ENCODE peak calls at places on chromosomes 7 and 10, in seven cellular contexts. O is K562, F is esophagus squamous epithelium, C is left ventricle myocardium inferior, H is cardiac muscle cell, G is adrenal gland, Y is spleen. E is an unnamed sample.

GRCh38 chr10:12675171-12675570 is 325.8 kb downstream of the CAMK1D start:
- DNase-seq in O (no peak), G (no peak), Y (no peak), H (no peak), F (no peak), C (no peak), E (no peak)

GRCh38 chr7:90596745-90597526 is 815 bp downstream of the CDK14 start:
- DNase-seq in C (no peak), H (peak), Y (no peak), G (no peak), F (no peak), O (peak), E (no peak)

GRCh38 chr10:25493122-25493893 is 318.5 kb downstream of the GPR158 start:
- DNase-seq in O (peak), Y (no peak), H (peak), F (no peak), G (peak), C (no peak), E (no peak)

GRCh38 chr7:42858570-42858969 is 53.3 kb downstream of the C7orf25 start:
- DNase-seq in F (no peak), H (no peak), O (no peak), C (no peak), G (no peak), Y (no peak), E (no peak)

GRCh38 chr7:142455392-142455791 is 197.5 kb upstream of the PRSS58 start:
- DNase-seq in F (no peak), C (no peak), G (no peak), Y (no peak), H (peak), O (no peak), E (no peak)

GRCh38 chr7:111992601-111993000 is 213.6 kb downstream of the DOCK4 start:
- DNase-seq in O (no peak), F (no peak), G (no peak), Y (no peak), H (no peak), C (no peak), E (no peak)

GRCh38 chr10:118918116-118918515 is 111.4 kb upstream of the NANOS1 start:
- DNase-seq in H (no peak), G (no peak), Y (no peak), O (no peak), C (no peak), F (no peak), E (no peak)

GRCh38 chr10:10270071-10270470 is 747.6 kb upstream of the CELF2 start:
- DNase-seq in C (no peak), G (no peak), F (no peak), O (no peak), H (peak), Y (no peak), E (no peak)

GRCh38 chr10:110358869-110359629 is 54.3 kb upstream of the SMNDC1 start:
- DNase-seq in F (no peak), G (no peak), O (no peak), H (no peak), Y (no peak), C (peak), E (no peak)

GRCh38 chr7:155917836-155918385 is 105.6 kb upstream of the SHH start:
- DNase-seq in Y (no peak), G (no peak), C (no peak), F (no peak), H (peak), O (no peak), E (no peak)

GRCh38 chr7:3066506-3066905 is 22.8 kb upstream of the CARD11 start:
- DNase-seq in C (no peak), H (no peak), O (no peak), F (no peak), Y (no peak), G (no peak), E (no peak)

GRCh38 chr10:3955954-3956617 is 171.1 kb upstream of the KLF6 start:
- DNase-seq in Y (no peak), H (no peak), C (no peak), G (no peak), F (no peak), O (no peak), E (no peak)

GRCh38 chr10:60981012-60981411 is 37.0 kb upstream of the RHOBTB1 start:
- DNase-seq in O (no peak), F (no peak), G (no peak), Y (no peak), C (no peak), H (no peak), E (no peak)

GRCh38 chr10:60977161-60978128 is 33.5 kb upstream of the RHOBTB1 start:
- DNase-seq in H (no peak), Y (no peak), G (no peak), C (no peak), O (no peak), F (no peak), E (no peak)

GRCh38 chr10:60979667-60980104 is 35.7 kb upstream of the RHOBTB1 start:
- DNase-seq in F (no peak), H (no peak), O (no peak), G (no peak), C (no peak), Y (no peak), E (no peak)

GRCh38 chr10:60976687-60977086 is 32.7 kb upstream of the RHOBTB1 start:
- DNase-seq in O (no peak), Y (no peak), C (no peak), G (no peak), F (no peak), H (no peak), E (no peak)

GRCh38 chr10:60978287-60979115 is 34.5 kb upstream of the RHOBTB1 start:
- DNase-seq in Y (no peak), H (no peak), C (no peak), O (peak), F (no peak), G (peak), E (no peak)
- H3K27ac ChIP-seq in Y (peak), H (no peak), C (no peak), O (peak), F (no peak), G (peak), E (no peak)

DNA sequence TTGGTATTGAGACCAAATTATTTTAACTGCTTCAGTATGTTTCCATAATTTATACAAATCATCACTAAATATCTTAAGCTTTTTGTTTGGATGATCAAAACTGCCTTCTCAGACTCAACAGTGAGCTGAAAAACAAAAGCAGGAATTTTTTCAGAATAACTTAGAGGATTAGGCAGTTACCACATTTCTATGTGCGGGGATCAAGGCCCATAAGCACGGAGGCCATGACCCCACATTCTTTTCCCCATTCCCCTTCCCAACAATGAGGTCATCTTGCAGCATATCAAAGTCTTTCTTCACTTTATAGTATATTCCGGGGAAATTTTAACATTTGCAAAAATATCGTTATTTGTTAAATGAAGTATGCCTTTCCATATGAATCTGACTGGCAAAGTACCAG is 125.8 kb downstream of the ELMO1 start:
- DNase-seq in Y (no peak), H (no peak), O (no peak), C (no peak), G (no peak), F (no peak), E (no peak)
- H3K4me3 ChIP-seq in Y (no peak), H (no peak), O (no peak), C (no peak), G (no peak), F (no peak), E (no peak)

DNA sequence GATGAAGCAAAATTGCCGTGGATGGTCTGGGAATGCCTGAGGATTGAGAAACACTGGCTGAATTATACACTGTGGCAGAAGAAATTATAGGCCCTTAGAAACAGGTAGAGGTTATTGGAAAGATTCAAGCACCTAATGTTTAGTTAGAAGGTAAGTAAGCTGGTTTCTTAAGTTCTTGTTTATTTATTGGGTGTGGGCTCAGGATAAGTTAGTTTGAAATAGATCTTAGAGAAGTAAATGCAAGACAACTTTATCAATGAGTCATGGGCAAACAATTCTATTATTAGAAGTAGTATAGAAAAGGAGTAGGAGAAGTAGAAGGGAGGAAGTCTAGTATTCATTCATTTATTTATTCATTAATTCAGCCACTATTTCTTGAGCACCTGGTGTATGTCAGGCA is 96.5 kb downstream of the KAT6B start:
- DNase-seq in H (no peak), F (no peak), G (no peak), O (no peak), Y (no peak), C (no peak), E (no peak)
- H3K27ac ChIP-seq in H (peak), F (peak), G (peak), O (no peak), Y (no peak), C (peak), E (no peak)

GRCh38 chr7:55033241-55033846 is 14.5 kb downstream of the EGFR start:
- DNase-seq in C (no peak), H (no peak), F (no peak), Y (no peak), G (no peak), O (no peak), E (no peak)

GRCh38 chr7:55030314-55030713 is 11.5 kb downstream of the EGFR start:
- DNase-seq in G (no peak), H (no peak), Y (no peak), F (no peak), O (no peak), C (no peak), E (no peak)

GRCh38 chr7:55028011-55028410 is 9.2 kb downstream of the EGFR start:
- DNase-seq in Y (no peak), F (no peak), G (no peak), C (no peak), O (no peak), H (peak), E (no peak)

GRCh38 chr7:55032069-55032699 is 13.4 kb downstream of the EGFR start:
- DNase-seq in F (no peak), G (peak), C (no peak), Y (no peak), H (no peak), O (no peak), E (no peak)

DNA sequence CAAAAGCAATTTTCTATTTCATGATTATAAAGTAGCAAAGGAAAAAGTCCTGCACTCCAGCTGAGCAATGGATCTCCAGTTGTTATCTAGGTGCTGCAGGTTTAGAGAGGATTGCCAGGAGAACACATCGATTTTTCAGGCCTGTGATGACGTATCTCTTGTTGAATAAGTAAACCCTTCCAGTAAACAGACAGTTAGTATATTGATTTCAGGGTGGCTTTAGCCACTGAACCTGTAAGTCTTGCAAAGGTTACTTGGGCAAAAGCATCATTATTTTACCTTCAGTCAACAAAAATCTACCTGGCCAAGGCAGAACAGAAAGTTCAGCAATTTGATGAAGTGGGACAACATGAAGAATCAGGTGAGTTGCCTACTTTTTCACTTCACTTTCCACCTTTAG is 12.3 kb downstream of the EGFR start:
- DNase-seq in C (no peak), H (no peak), O (no peak), Y (no peak), F (no peak), G (no peak), E (no peak)
- H3K4me3 ChIP-seq in C (no peak), H (no peak), O (no peak), Y (no peak), F (no peak), G (no peak), E (no peak)

GRCh38 chr7:25391295-25391861 is 163.1 kb upstream of the NPVF start:
- DNase-seq in Y (no peak), C (no peak), F (no peak), G (no peak), O (peak), H (peak), E (no peak)
- H3K27ac ChIP-seq in Y (no peak), C (no peak), F (no peak), G (no peak), O (no peak), H (no peak), E (no peak)

DNA sequence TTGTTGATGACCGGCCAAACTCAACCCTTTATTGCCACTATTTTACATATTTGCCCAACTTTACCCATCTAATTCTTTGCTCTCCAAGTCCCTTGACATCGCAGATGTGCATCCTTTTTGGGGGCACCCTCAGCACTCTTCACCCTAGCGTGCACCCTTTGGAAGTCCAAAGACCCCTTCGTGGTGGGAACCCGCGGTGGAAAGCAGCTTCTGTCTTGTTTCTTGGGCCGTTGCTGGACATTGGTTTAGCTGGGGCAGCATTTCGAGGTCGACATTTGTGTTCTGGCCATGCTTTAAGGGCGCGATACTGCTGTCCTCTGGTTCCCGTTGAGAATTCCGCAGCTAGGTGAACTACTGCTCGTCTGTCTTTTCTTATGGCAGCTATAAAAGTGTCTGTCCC is 326 bp upstream of the PAPOLB start:
- DNase-seq in H (no peak), C (no peak), O (no peak), F (no peak), Y (no peak), G (peak), E (no peak)
- H3K4me3 ChIP-seq in H (no peak), C (peak), O (no peak), F (peak), Y (peak), G (no peak), E (peak)